ENCODE peak calls at places on chromosomes 3 and 15, in seven cellular contexts. Y is GM12878, D is mammary epithelial cell, O is HCT116, C is astrocyte, U is fibroblast of lung, L is neural progenitor cell. J is an unnamed sample.
A peak's percentile ranks its signal among the peaks of the same experiment; 100 is the strongest.

GRCh38 chr3:102057781-102058421 is 208.6 kb downstream of the NFKBIZ start:
- DNase-seq in U (no peak), Y (peak; percentile 85), C (no peak), O (no peak), D (peak; percentile 44), L (no peak), J (peak; percentile 91)

GRCh38 chr15:89657691-89658200 is 2.5 kb upstream of the KIF7 start:
- DNase-seq in U (no peak), O (no peak), D (no peak), L (no peak), Y (no peak), C (no peak), J (no peak)

GRCh38 chr3:2823016-2823415 is 287.2 kb downstream of the IL5RA start:
- DNase-seq in L (no peak), Y (no peak), O (no peak), U (no peak), D (no peak), C (peak; percentile 26), J (no peak)

GRCh38 chr3:173397161-173398110 is at the start of gene NLGN1:
- DNase-seq in O (no peak), Y (no peak), U (peak; percentile 77), D (peak; percentile 1), L (peak; percentile 86), C (peak; percentile 76), J (peak; percentile 79)

GRCh38 chr3:13091898-13092620 is 18.8 kb upstream of the IQSEC1 start:
- DNase-seq in Y (no peak), D (peak; percentile 52), U (peak; percentile 67), C (peak; percentile 24), O (peak; percentile 60), L (peak; percentile 83), J (peak; percentile 82)

GRCh38 chr3:107969994-107970896 is 120.6 kb downstream of the CD47 start:
- DNase-seq in Y (no peak), U (peak; percentile 25), D (peak; percentile 67), L (no peak), O (no peak), C (peak; percentile 57), J (peak; percentile 13)

GRCh38 chr3:58111513-58112184 is 99.1 kb downstream of the DNASE1L3 start:
- DNase-seq in D (peak; percentile 69), O (no peak), U (no peak), C (no peak), L (no peak), Y (peak; percentile 50), J (no peak)

GRCh38 chr15:55916666-55917409 is 76.6 kb downstream of the NEDD4 start:
- DNase-seq in O (no peak), U (peak; percentile 76), C (peak; percentile 90), L (peak; percentile 4), D (peak; percentile 87), Y (no peak), J (no peak)

GRCh38 chr3:127254730-127255129 is 33.1 kb downstream of the PRR20G start:
- DNase-seq in O (peak; percentile 15), L (no peak), Y (no peak), C (no peak), D (peak; percentile 67), U (no peak), J (peak; percentile 29)

GRCh38 chr15:33242669-33243191 is 48.2 kb upstream of the FMN1 start:
- DNase-seq in D (peak; percentile 86), U (peak; percentile 23), Y (no peak), L (peak; percentile 58), O (no peak), C (peak; percentile 27), J (peak; percentile 18)

GRCh38 chr3:44926172-44926571 is 49.8 kb downstream of the ZDHHC3 start:
- DNase-seq in Y (no peak), L (peak; percentile 28), O (no peak), C (no peak), U (no peak), D (no peak), J (no peak)

GRCh38 chr3:176970770-176971169 is 226.5 kb downstream of the TBL1XR1 start:
- DNase-seq in L (no peak), O (no peak), U (no peak), D (no peak), Y (no peak), C (no peak), J (no peak)

GRCh38 chr3:108106031-108106430 is 15.2 kb upstream of the CD47 start:
- DNase-seq in C (peak; percentile 30), D (no peak), O (no peak), U (peak; percentile 72), L (no peak), Y (no peak), J (no peak)

DNA sequence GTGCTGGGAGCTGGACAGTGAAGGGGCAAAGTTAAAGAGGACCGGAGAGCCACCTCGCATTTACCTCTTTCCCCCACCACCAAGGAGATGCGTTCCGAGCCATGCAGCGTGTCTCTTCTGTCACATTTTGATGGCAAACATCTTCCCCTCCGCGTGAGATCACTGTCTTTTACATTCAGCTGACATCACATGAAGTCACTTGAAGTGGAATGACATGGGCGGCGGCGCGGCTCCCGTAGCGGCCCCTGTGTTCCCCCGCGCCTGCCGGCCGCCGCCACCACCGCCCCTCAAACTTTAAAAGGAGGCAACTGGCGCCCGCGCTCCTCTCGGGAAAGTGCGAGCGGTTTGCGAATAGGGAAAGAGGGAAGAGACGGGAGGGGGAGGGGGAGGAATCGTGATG is at the start of gene FEZF2:
- DNase-seq in U (no peak), O (no peak), C (no peak), L (peak; percentile 79), D (no peak), Y (no peak), J (no peak)
- H3K4me3 ChIP-seq in U (peak within 1 kb of the TSS; percentile 32), O (no peak within 1 kb of the TSS), C (peak within 1 kb of the TSS; percentile 52), L (peak within 1 kb of the TSS; percentile 46), D (no peak within 1 kb of the TSS), Y (no peak within 1 kb of the TSS), J (no peak within 1 kb of the TSS)

GRCh38 chr15:23857028-23857641 is 170.0 kb upstream of the NDN start:
- DNase-seq in D (no peak), U (peak; percentile 57), L (peak; percentile 78), C (no peak), Y (no peak), O (no peak), J (peak; percentile 78)
- TF ChIP-seq CTCF in D (no peak), U (peak; percentile 18), L (peak; percentile 74), C (peak; percentile 51), Y (no peak), O (no peak), J (peak; percentile 85)

GRCh38 chr3:184354121-184354728 is 7.2 kb downstream of the CLCN2 start:
- DNase-seq in D (no peak), C (no peak), U (peak; percentile 35), L (peak; percentile 69), Y (no peak), O (no peak), J (peak; percentile 36)

GRCh38 chr3:184353546-184353941 is 7.9 kb downstream of the CLCN2 start:
- DNase-seq in C (no peak), L (no peak), U (no peak), D (no peak), Y (no peak), O (no peak), J (no peak)

GRCh38 chr3:184354740-184355139 is 6.7 kb downstream of the CLCN2 start:
- DNase-seq in U (no peak), O (no peak), C (no peak), Y (no peak), D (no peak), L (no peak), J (no peak)

GRCh38 chr3:184357248-184358139 is 3.9 kb downstream of the CLCN2 start:
- DNase-seq in D (no peak), O (no peak), Y (no peak), C (no peak), L (no peak), U (no peak), J (no peak)

DNA sequence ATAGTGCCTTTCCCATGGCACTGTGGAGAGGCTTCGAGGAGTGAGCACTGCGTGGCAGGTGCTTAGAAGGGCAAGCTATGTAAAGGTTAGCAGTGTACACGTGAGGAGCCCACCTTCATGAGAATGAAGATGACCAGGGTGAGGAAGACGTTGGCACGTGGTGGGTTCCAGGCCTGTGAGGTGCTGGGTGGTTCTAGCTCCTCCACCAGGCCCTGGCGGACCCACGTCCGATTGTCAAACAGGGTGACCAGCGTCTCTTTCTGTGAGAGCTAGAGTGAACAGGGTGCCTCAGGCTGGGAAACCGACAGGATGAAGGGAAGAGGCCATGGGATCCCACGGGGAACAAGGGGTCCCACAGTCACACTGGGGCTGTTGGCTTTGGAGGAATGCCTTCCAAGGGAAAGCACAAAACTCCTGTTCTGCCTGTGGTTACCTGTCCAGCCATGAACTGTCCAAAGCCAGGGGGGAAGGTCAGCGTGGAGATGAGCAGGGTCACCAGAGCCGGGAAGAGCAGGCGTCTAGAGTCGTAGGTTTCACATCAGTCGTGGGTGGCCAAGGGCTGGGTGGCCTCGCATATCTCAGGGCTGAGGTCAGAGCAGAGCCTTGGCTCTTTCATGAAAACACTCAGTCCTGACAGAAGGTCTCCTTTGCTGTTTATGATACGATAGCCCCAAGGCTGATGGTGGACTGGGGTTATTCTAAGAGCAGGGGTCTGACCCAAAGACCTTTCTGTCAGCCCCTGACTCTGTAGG is 6.0 kb downstream of the CLCN2 start:
- DNase-seq in D (no peak), C (no peak), O (no peak), L (no peak), Y (no peak), U (no peak), J (no peak)
- H3K9ac ChIP-seq in D (no peak overlapping the region), C (no peak overlapping the region), O (no peak overlapping the region), L (no peak overlapping the region), Y (no peak overlapping the region), U (no peak overlapping the region), J (no peak overlapping the region)

GRCh38 chr3:129938140-129938930 is 36.2 kb upstream of the TRH start:
- DNase-seq in O (no peak), D (no peak), U (no peak), C (no peak), L (peak; percentile 67), Y (no peak), J (peak; percentile 16)

GRCh38 chr3:129937717-129938116 is 36.8 kb upstream of the TRH start:
- DNase-seq in Y (no peak), O (no peak), D (no peak), U (no peak), C (no peak), L (peak; percentile 54), J (no peak)

GRCh38 chr3:129933471-129933870 is 40.0 kb upstream of the TMCC1 start:
- DNase-seq in O (no peak), D (no peak), C (no peak), L (no peak), U (no peak), Y (no peak), J (no peak)

GRCh38 chr3:129936757-129937156 is 37.8 kb upstream of the TRH start:
- DNase-seq in L (peak; percentile 88), D (peak; percentile 72), Y (no peak), O (no peak), C (peak; percentile 90), U (peak; percentile 50), J (peak; percentile 76)

DNA sequence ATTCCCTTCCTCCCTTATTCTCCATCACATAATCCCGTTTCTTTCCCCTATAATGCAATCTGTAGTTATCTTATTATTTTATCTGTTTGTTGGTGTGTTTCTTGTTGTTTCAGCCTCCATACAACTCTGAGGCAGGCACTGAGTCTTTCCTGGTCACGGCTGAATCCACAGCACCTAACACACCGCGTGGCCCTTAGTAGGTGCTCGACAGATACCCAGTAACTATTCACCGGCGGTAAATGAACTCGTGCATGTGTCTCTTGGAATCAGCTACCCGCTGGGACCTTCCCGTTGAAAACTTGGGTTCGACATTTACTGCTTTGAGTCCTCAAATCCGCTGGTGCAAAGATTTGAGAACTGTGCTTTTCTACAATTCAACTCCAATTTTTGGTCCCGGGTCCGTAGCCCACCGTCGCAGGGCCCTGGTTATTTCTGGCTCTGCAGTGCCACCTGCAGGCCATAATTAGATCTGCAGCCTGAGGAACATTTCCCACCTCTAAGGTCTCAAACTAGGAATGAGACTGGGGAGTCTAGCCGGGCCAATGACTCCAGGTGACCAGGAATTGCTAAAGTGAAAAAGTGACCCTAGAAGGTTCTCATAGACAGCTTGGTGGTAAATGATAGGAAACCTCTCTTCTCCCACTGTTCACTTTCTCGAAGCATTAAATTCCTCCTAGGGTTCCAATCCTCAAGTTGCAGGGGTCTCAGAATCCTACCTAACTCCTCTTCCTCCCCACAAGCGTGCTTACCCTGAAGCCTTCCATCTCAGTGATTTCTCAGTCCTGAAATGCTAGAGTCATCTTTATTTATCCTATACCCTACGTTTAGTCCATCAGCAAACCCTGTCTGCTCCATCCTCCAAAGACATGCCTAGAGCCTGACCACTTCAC is 40.0 kb upstream of the TRH start:
- DNase-seq in L (peak; percentile 65), C (no peak), Y (no peak), D (no peak), O (peak; percentile 12), U (peak; percentile 32), J (peak; percentile 8)
- H3K4me3 ChIP-seq in L (no peak overlapping the region), C (no peak overlapping the region), Y (no peak overlapping the region), D (no peak overlapping the region), O (no peak overlapping the region), U (no peak overlapping the region), J (no peak overlapping the region)

J was measured in MM.1S.